ENCODE peak calls at places on chromosomes 5 and 9, in five cellular contexts. J is GM20000, R is astrocyte of the spinal cord, P is tibial nerve, F is vagina. H is an unnamed sample.

GRCh38 chr5:90866915-90867715 is 308.5 kb downstream of the ADGRV1 start:
- DNase-seq in J (no peak), R (no peak), P (no peak), F (no peak), H (no peak)

GRCh38 chr5:72141440-72142271 is 34.4 kb downstream of the MAP1B start:
- DNase-seq in J (no peak), R (peak; percentile 96), P (no peak), F (no peak), H (no peak)

GRCh38 chr5:134749415-134749814 is 9.2 kb upstream of the DDX46 start:
- DNase-seq in J (no peak), R (no peak), P (no peak), F (no peak), H (no peak)

GRCh38 chr5:123610665-123611406 is 98.9 kb downstream of the CSNK1G3 start:
- DNase-seq in J (peak; percentile 26), R (peak; percentile 81), P (no peak), F (no peak), H (no peak)

GRCh38 chr9:34507966-34508365 is 14.8 kb downstream of the ENHO start:
- DNase-seq in J (no peak), R (no peak), P (no peak), F (no peak), H (no peak)

GRCh38 chr9:97272072-97272471 is 35.4 kb upstream of the CCDC180 start:
- DNase-seq in J (no peak), R (no peak), P (no peak), F (no peak), H (no peak)

GRCh38 chr5:89584339-89584956 is 701.5 kb upstream of the MEF2C start:
- DNase-seq in J (no peak), R (peak; percentile 78), P (no peak), F (no peak), H (no peak)

GRCh38 chr9:92492781-92493401 is 10.6 kb upstream of the ASPN start:
- DNase-seq in J (no peak), R (no peak), P (no peak), F (no peak), H (no peak)

GRCh38 chr5:131185523-131186104 is 14.9 kb downstream of the LYRM7 start:
- DNase-seq in J (no peak), R (no peak), P (no peak), F (no peak), H (no peak)

GRCh38 chr9:133741716-133742115 is 3.6 kb upstream of the SARDH start:
- DNase-seq in J (no peak), R (no peak), P (no peak), F (peak; percentile 65), H (no peak)

GRCh38 chr9:133792721-133793470 is 54.7 kb upstream of the SARDH start:
- DNase-seq in J (peak; percentile 90), R (peak; percentile 64), P (peak; percentile 68), F (no peak), H (peak; percentile 89)

GRCh38 chr5:168471785-168472184 is 14.5 kb upstream of the RARS1 start:
- DNase-seq in J (no peak), R (peak; percentile 28), P (no peak), F (no peak), H (no peak)

GRCh38 chr5:103407399-103407798 is 148.8 kb downstream of the MACIR start:
- DNase-seq in J (no peak), R (peak; percentile 29), P (no peak), F (no peak), H (no peak)

GRCh38 chr9:112384690-112385089 is 4.8 kb downstream of the HSDL2 start:
- DNase-seq in J (no peak), R (no peak), P (no peak), F (no peak), H (no peak)

GRCh38 chr9:124621371-124622328 is 114.5 kb upstream of the NR5A1 start:
- DNase-seq in J (no peak), R (peak; percentile 71), P (no peak), F (no peak), H (no peak)

GRCh38 chr9:107229146-107229545 is 53.9 kb upstream of the RAD23B start:
- DNase-seq in J (no peak), R (no peak), P (no peak), F (no peak), H (no peak)

GRCh38 chr5:58188287-58188651 is 271.6 kb downstream of the PLK2 start:
- DNase-seq in J (no peak), R (peak; percentile 56), P (no peak), F (no peak), H (no peak)

GRCh38 chr5:138528208-138528607 is 14.8 kb downstream of the ETF1 start:
- DNase-seq in J (no peak), R (no peak), P (no peak), F (no peak), H (no peak)

GRCh38 chr5:77744116-77744515 is 32.0 kb downstream of the TBCA start:
- DNase-seq in J (no peak), R (no peak), P (no peak), F (no peak), H (no peak)

GRCh38 chr9:122107291-122107805 is 14.2 kb upstream of the TTLL11 start:
- DNase-seq in J (no peak), R (no peak), P (no peak), F (no peak), H (no peak)

GRCh38 chr5:470961-471749 is 28.2 kb downstream of the EXOC3 start:
- DNase-seq in J (no peak), R (no peak), P (no peak), F (no peak), H (no peak)

GRCh38 chr5:13601152-13601551 is 343.3 kb downstream of the DNAH5 start:
- DNase-seq in J (no peak), R (peak; percentile 49), P (no peak), F (no peak), H (no peak)

GRCh38 chr9:129307227-129307970 is 129.3 kb upstream of the IER5L start:
- DNase-seq in J (no peak), R (no peak), P (no peak), F (no peak), H (no peak)

GRCh38 chr9:137463194-137463930 is 4.2 kb upstream of the NSMF start:
- DNase-seq in J (no peak), R (no peak), P (no peak), F (no peak), H (no peak)

GRCh38 chr9:8835291-8835690 is 1035.7 kb upstream of the DMAC1 start:
- DNase-seq in J (no peak), R (no peak), P (no peak), F (no peak), H (no peak)

GRCh38 chr5:106121972-106122605 is 1548.6 kb downstream of the EFNA5 start:
- DNase-seq in J (peak; percentile 53), R (no peak), P (no peak), F (no peak), H (no peak)

GRCh38 chr5:138245717-138246116 is 28.7 kb downstream of the GFRA3 start:
- DNase-seq in J (no peak), R (no peak), P (peak; percentile 25), F (no peak), H (no peak)

GRCh38 chr9:21989440-21990189 is 4.6 kb downstream of the CDKN2A start:
- DNase-seq in J (no peak), R (no peak), P (no peak), F (no peak), H (no peak)

GRCh38 chr9:70407081-70407503 is 7.4 kb downstream of the KLF9 start:
- DNase-seq in J (no peak), R (peak; percentile 89), P (no peak), F (no peak), H (no peak)

GRCh38 chr5:120454094-120454798 is 9.9 kb upstream of the PRR16 start:
- DNase-seq in J (no peak), R (peak; percentile 84), P (no peak), F (no peak), H (no peak)

GRCh38 chr5:141898448-141899094 is 20.4 kb upstream of the PCDH1 start:
- DNase-seq in J (no peak), R (no peak), P (no peak), F (no peak), H (no peak)

GRCh38 chr9:109816490-109816889 is 36.5 kb downstream of the PALM2AKAP2 start:
- DNase-seq in J (no peak), R (peak; percentile 98), P (no peak), F (peak; percentile 76), H (no peak)

GRCh38 chr5:24388448-24388847 is 256.3 kb downstream of the CDH10 start:
- DNase-seq in J (no peak), R (no peak), P (no peak), F (no peak), H (no peak)

GRCh38 chr9:88498880-88499279 is 36.1 kb upstream of the NXNL2 start:
- DNase-seq in J (no peak), R (no peak), P (no peak), F (no peak), H (no peak)

GRCh38 chr5:125874057-125874456 is 549.2 kb upstream of the GRAMD2B start:
- DNase-seq in J (no peak), R (no peak), P (no peak), F (no peak), H (no peak)

DNA sequence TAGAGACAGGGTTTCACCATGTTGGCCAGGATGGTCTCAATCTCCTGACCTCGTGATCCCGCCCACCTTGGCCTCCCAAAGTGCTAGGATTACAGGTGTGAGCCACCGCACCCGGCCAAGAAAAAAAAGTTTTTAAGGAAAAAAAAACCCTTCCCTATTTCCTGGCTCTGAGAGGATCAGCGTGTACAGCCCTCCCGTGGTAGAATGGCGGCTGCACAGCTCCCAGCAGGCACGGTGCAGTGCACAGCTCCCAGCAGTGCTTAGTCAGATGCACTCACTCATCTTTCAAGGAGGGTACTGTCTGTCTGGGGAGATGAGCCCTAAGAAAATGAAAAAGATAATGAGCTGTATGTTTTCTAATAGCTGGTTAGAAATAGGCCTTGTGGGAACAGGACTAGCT is 36.8 kb upstream of the SLC2A8 start:
- DNase-seq in J (no peak), R (no peak), P (no peak), F (peak; percentile 37), H (no peak)
- TF ChIP-seq CTCF in J (no peak), R (no peak), P (no peak), F (no peak), H (no peak)

GRCh38 chr9:4229252-4229651 is 70.6 kb downstream of the GLIS3 start:
- DNase-seq in J (no peak), R (no peak), P (no peak), F (no peak), H (no peak)
- TF ChIP-seq CTCF in J (no peak), R (peak; percentile 15), P (no peak), F (no peak), H (no peak)

GRCh38 chr5:136308396-136308795 is 56.9 kb downstream of the TRPC7 start:
- DNase-seq in J (no peak), R (no peak), P (no peak), F (no peak), H (no peak)
- TF ChIP-seq CTCF in J (no peak), R (no peak), P (no peak), F (no peak), H (peak; percentile 18)

GRCh38 chr9:35555881-35556280 is 49.2 kb upstream of the TESK1 start:
- DNase-seq in J (no peak), R (no peak), P (no peak), F (no peak), H (no peak)

GRCh38 chr9:35555246-35555701 is 49.8 kb upstream of the TESK1 start:
- DNase-seq in J (no peak), R (no peak), P (no peak), F (no peak), H (no peak)

GRCh38 chr9:35552837-35553236 is 52.2 kb upstream of the TESK1 start:
- DNase-seq in J (no peak), R (peak; percentile 41), P (no peak), F (no peak), H (no peak)

GRCh38 chr9:35552376-35552775 is 52.7 kb upstream of the TESK1 start:
- DNase-seq in J (no peak), R (no peak), P (no peak), F (no peak), H (no peak)

GRCh38 chr9:35553670-35554543 is 51.2 kb upstream of the TESK1 start:
- DNase-seq in J (peak; percentile 60), R (peak; percentile 79), P (no peak), F (no peak), H (peak; percentile 63)
- TF ChIP-seq CTCF in J (peak; percentile 59), R (peak; percentile 75), P (peak; percentile 94), F (peak; percentile 74), H (peak; percentile 82)

H was measured in D721Med.